ENCODE peak calls at places on chromosomes 11 and 22, in four cellular contexts. X is A549, K is NB4, I is endothelial cell of umbilical vein. Q is an unnamed sample.
A peak's percentile ranks its signal among the peaks of the same experiment; 100 is the strongest.

GRCh38 chr22:48259991-48260670 is 1497.7 kb downstream of the TBC1D22A start:
- DNase-seq in X (no peak), K (no peak), I (no peak), Q (no peak)

GRCh38 chr11:134951305-134951700 is 539.3 kb upstream of the B3GAT1 start:
- DNase-seq in X (no peak), K (no peak), I (peak; percentile 16), Q (peak; percentile 9)

GRCh38 chr11:125303186-125303585 is 138.6 kb downstream of the PKNOX2 start:
- DNase-seq in X (no peak), K (no peak), I (no peak), Q (no peak)

GRCh38 chr11:68948948-68949347 is 31.8 kb downstream of the MRGPRD start:
- DNase-seq in X (no peak), K (no peak), I (no peak), Q (no peak)

GRCh38 chr11:76336597-76336996 is 44.3 kb downstream of the THAP12 start:
- DNase-seq in X (no peak), K (no peak), I (no peak), Q (no peak)

GRCh38 chr11:113874920-113875413 is 405 bp downstream of the USP28 start:
- DNase-seq in X (peak; percentile 31), K (no peak), I (peak; percentile 53), Q (no peak)

GRCh38 chr11:31542862-31543261 is 33.3 kb downstream of the ELP4 start:
- DNase-seq in X (no peak), K (no peak), I (no peak), Q (no peak)

GRCh38 chr11:77619576-77620198 is 17.9 kb downstream of the CLNS1A start:
- DNase-seq in X (peak; percentile 12), K (peak; percentile 62), I (peak; percentile 57), Q (no peak)

GRCh38 chr22:40348025-40348658 is 1.8 kb downstream of the ADSL start:
- DNase-seq in X (peak; percentile 46), K (peak; percentile 70), I (peak; percentile 65), Q (peak; percentile 13)

GRCh38 chr11:26730711-26731460 is 9.0 kb upstream of the SLC5A12 start:
- DNase-seq in X (no peak), K (peak; percentile 6), I (no peak), Q (no peak)

GRCh38 chr11:10044618-10045017 is 249.4 kb downstream of the SBF2 start:
- DNase-seq in X (no peak), K (peak; percentile 44), I (no peak), Q (no peak)

GRCh38 chr11:134144744-134145143 is 75.9 kb downstream of the JAM3 start:
- DNase-seq in X (no peak), K (no peak), I (no peak), Q (no peak)

GRCh38 chr11:9601876-9602199 is 28.4 kb downstream of the WEE1 start:
- DNase-seq in X (no peak), K (no peak), I (no peak), Q (no peak)

GRCh38 chr22:49515486-49515885 is 312.2 kb downstream of the BRD1 start:
- DNase-seq in X (peak; percentile 18), K (peak; percentile 94), I (no peak), Q (no peak)

GRCh38 chr22:38494498-38494897 is 11.6 kb downstream of the DDX17 start:
- DNase-seq in X (no peak), K (no peak), I (no peak), Q (no peak)

GRCh38 chr11:121553806-121554205 is 101.0 kb upstream of the SORL1-AS1 start:
- DNase-seq in X (no peak), K (no peak), I (no peak), Q (no peak)

GRCh38 chr22:32866953-32867352 is 65.4 kb downstream of the TIMP3 start:
- DNase-seq in X (no peak), K (no peak), I (no peak), Q (no peak)

GRCh38 chr11:63560506-63561179 is 2.5 kb downstream of the PLAAT2 start:
- DNase-seq in X (no peak), K (no peak), I (no peak), Q (peak; percentile 59)

GRCh38 chr11:104484784-104485554 is 321.0 kb upstream of the PDGFD start:
- DNase-seq in X (no peak), K (no peak), I (no peak), Q (no peak)

GRCh38 chr11:111417766-111418435 is 38.8 kb upstream of the POU2AF1 start:
- DNase-seq in X (no peak), K (no peak), I (peak; percentile 33), Q (no peak)

GRCh38 chr11:93051181-93051580 is 81.7 kb downstream of the MTNR1B start:
- DNase-seq in X (no peak), K (no peak), I (no peak), Q (no peak)

GRCh38 chr11:128523616-128524015 is 63.7 kb downstream of the ETS1 start:
- DNase-seq in X (no peak), K (no peak), I (no peak), Q (no peak)

GRCh38 chr11:93529707-93530467 is 13.3 kb downstream of the SMCO4 start:
- DNase-seq in X (no peak), K (peak; percentile 40), I (peak; percentile 6), Q (no peak)

GRCh38 chr11:61962213-61963015 is 5.0 kb downstream of the FTH1 start:
- DNase-seq in X (peak; percentile 43), K (no peak), I (peak; percentile 10), Q (no peak)

GRCh38 chr11:69086152-69086551 is 37.4 kb downstream of the TPCN2 start:
- DNase-seq in X (no peak), K (peak; percentile 56), I (no peak), Q (no peak)

GRCh38 chr11:8260202-8260996 is 3.3 kb downstream of the LMO1 start:
- DNase-seq in X (no peak), K (no peak), I (no peak), Q (no peak)

GRCh38 chr11:22625448-22626287 is at the start of gene FANCF:
- DNase-seq in X (peak; percentile 86), K (peak; percentile 96), I (peak; percentile 99), Q (peak; percentile 53)
- TF ChIP-seq POLR2A in X (peak; percentile 42), K (peak; percentile 38), I (peak; percentile 41), Q (peak; percentile 26)

GRCh38 chr22:29380856-29381255 is 7.5 kb downstream of the AP1B1 start:
- DNase-seq in X (no peak), K (no peak), I (no peak), Q (no peak)
- TF ChIP-seq POLR2A in X (no peak), K (no peak), I (no peak), Q (no peak)

DNA sequence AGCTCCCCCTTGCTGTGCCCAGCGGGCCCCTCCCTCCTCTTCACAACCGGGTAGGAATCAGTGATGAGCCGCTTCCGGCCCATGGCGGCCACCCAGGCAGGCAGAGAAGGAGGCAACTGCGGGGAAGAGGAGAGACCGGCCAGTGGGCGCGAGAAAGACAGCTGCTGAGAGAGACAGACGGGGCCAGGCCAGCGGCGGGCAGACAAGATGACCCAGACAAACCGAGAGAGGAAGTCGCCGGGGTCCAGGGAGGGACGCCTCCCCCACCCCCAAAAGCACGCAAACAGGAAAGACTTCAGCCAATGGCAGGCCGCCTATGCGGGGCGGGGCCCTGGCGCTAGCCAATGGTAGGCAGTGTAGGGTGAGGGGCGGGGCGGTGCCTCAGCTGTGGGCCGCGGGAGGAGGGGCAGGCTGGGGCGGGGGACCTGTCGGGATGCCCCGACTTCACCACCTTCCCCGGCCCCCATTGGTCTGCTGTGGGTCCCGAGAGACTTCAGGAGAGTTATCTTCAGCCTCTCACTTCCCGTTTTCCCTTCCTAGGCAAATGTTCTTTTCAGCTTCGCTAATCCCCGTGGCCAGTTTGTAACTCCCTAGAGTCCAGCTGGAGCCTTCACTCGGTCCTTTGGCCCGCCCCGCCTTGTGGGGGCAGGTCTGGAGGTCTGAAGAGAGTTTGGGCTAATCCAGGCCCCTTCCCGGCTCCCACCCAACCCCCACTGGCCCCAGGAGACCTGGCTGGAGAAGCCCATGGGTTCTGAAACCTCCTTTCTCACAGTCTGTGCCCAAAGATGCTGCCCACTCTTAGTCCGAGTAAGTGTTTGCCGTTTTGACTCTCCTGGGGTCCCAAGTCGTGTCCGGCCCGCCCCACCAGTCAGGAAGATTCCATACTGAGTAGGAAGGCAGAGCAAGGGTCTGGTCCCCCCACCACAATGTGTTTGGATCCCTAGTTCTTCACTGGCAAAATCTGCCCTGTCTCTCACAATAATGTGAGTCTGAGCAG is at the start of gene POLD4:
- DNase-seq in X (peak; percentile 95), K (peak; percentile 100), I (peak; percentile 97), Q (peak; percentile 76)
- TF ChIP-seq POLR2A in X (peak; percentile 30), K (peak; percentile 61), I (peak; percentile 95), Q (peak; percentile 79)

GRCh38 chr11:44605068-44605708 is 39.7 kb downstream of the CD82 start:
- DNase-seq in X (no peak), K (no peak), I (no peak), Q (no peak)
- TF ChIP-seq POLR2A in X (no peak), K (no peak), I (no peak), Q (no peak)

Q was measured in H54.